ENCODE peak calls at places on chromosomes 7 and 10, in six cellular contexts. H is T-helper 9 cell; K is SW480; F is adipocyte; V is stimulated activated CD8-positive, alpha-beta memory T cell treated with anti-CD3 and anti-CD28 coated beads, Interleukin-12 subunit alpha, Interleukin-12 subunit beta, amount 100 ng/mL, for 1 hour; Z is ELR. L is an unnamed sample.

GRCh38 chr10:2874963-2875362 is 192.4 kb upstream of the PFKP start:
- DNase-seq in K (no peak), H (no peak), Z (no peak), V (no peak), F (no peak), L (no peak)

GRCh38 chr7:6273380-6273837 is 985 bp upstream of the CYTH3 start:
- DNase-seq in K (peak), Z (no peak), V (no peak), F (no peak), H (no peak), L (no peak)

GRCh38 chr10:80769700-80770160 is 232.0 kb downstream of the SH2D4B start:
- DNase-seq in F (no peak), H (no peak), Z (no peak), K (no peak), V (no peak), L (no peak)

GRCh38 chr10:117987242-117987909 is 59.4 kb downstream of the RAB11FIP2 start:
- DNase-seq in V (no peak), H (no peak), Z (peak), F (no peak), K (no peak), L (no peak)

GRCh38 chr10:78925800-78926319 is 142.9 kb upstream of the ZMIZ1 start:
- DNase-seq in H (no peak), F (peak), V (no peak), Z (peak), K (peak), L (no peak)

GRCh38 chr10:13105184-13105583 is 5.2 kb downstream of the OPTN start:
- DNase-seq in H (no peak), K (no peak), Z (peak), F (no peak), V (no peak), L (no peak)

GRCh38 chr7:111678281-111678680 is 116.0 kb upstream of the IMMP2L start:
- DNase-seq in Z (peak), K (no peak), H (no peak), V (no peak), F (peak), L (no peak)

GRCh38 chr10:59131673-59132072 is 44.8 kb upstream of the PHYHIPL start:
- DNase-seq in K (no peak), Z (no peak), H (no peak), F (no peak), V (no peak), L (no peak)

GRCh38 chr10:3043512-3044368 is 23.6 kb upstream of the PFKP start:
- DNase-seq in Z (peak), K (peak), H (peak), V (no peak), F (peak), L (no peak)

GRCh38 chr7:79063019-79063698 is 390.3 kb downstream of the MAGI2 start:
- DNase-seq in V (no peak), K (no peak), F (no peak), H (no peak), Z (no peak), L (no peak)

GRCh38 chr10:73819025-73819424 is 7.6 kb upstream of the NDST2 start:
- DNase-seq in K (no peak), Z (no peak), H (no peak), V (no peak), F (no peak), L (no peak)

GRCh38 chr10:54585572-54585971 is 215.5 kb downstream of the PCDH15 start:
- DNase-seq in V (no peak), K (no peak), Z (no peak), H (no peak), F (no peak), L (no peak)

GRCh38 chr10:92834981-92835380 is 13.3 kb upstream of the EXOC6 start:
- DNase-seq in Z (peak), H (no peak), F (peak), V (no peak), K (no peak), L (no peak)

GRCh38 chr7:98221611-98222532 is 10.6 kb downstream of the BHLHA15 start:
- DNase-seq in H (no peak), Z (no peak), K (no peak), V (no peak), F (no peak), L (no peak)

GRCh38 chr10:15896654-15897053 is 36.3 kb upstream of the MINDY3 start:
- DNase-seq in K (no peak), H (no peak), V (no peak), Z (no peak), F (no peak), L (no peak)

GRCh38 chr7:12757443-12757842 is 70.0 kb downstream of the ARL4A start:
- DNase-seq in F (peak), V (no peak), K (no peak), Z (peak), H (no peak), L (no peak)

GRCh38 chr7:5425507-5426225 is 2.0 kb upstream of the TNRC18 start:
- DNase-seq in K (peak), H (no peak), F (peak), V (no peak), Z (peak), L (peak)

GRCh38 chr7:123346771-123347170 is 147.0 kb upstream of the SLC13A1 start:
- DNase-seq in H (no peak), V (no peak), K (no peak), F (no peak), Z (no peak), L (no peak)

GRCh38 chr10:114869500-114869899 is 47.9 kb downstream of the FHIP2A start:
- DNase-seq in H (no peak), F (peak), K (peak), V (no peak), Z (peak), L (no peak)

GRCh38 chr10:101512741-101513140 is 75.3 kb downstream of the POLL start:
- DNase-seq in Z (peak), F (peak), K (no peak), V (no peak), H (no peak), L (no peak)

GRCh38 chr7:103795112-103795511 is 194.3 kb downstream of the RELN start:
- DNase-seq in K (no peak), H (no peak), Z (peak), V (no peak), F (no peak), L (no peak)